ENCODE peak calls at places on chromosomes 16 and 17, in seven cellular contexts. One of them, this sample, is unnamed.

GRCh38 chr17:14299261-14300093 is 1.4 kb upstream of the HS3ST3B1 start:
- DNase-seq in SK-N-SH: no peak
- DNase-seq in GM12878: no peak
- DNase-seq in H1: no peak
- DNase-seq in HCT116: no peak
- DNase-seq in HepG2: peak
- DNase-seq in K562: peak
- DNase-seq in this sample: no peak

GRCh38 chr17:50931003-50931878 is 65.1 kb upstream of the TOB1 start:
- DNase-seq in SK-N-SH: peak
- DNase-seq in GM12878: no peak
- DNase-seq in H1: no peak
- DNase-seq in HCT116: no peak
- DNase-seq in HepG2: peak
- DNase-seq in K562: peak
- DNase-seq in this sample: peak

GRCh38 chr16:20744922-20745440 is 3.4 kb upstream of the THUMPD1 start:
- DNase-seq in SK-N-SH: no peak
- DNase-seq in GM12878: no peak
- DNase-seq in H1: no peak
- DNase-seq in HCT116: no peak
- DNase-seq in HepG2: no peak
- DNase-seq in K562: peak
- DNase-seq in this sample: no peak

GRCh38 chr16:70703041-70703834 is 17.4 kb upstream of the MTSS2 start:
- DNase-seq in SK-N-SH: peak
- DNase-seq in GM12878: no peak
- DNase-seq in H1: no peak
- DNase-seq in HCT116: no peak
- DNase-seq in HepG2: peak
- DNase-seq in K562: peak
- DNase-seq in this sample: peak

GRCh38 chr17:8185580-8186445 is 4.2 kb downstream of the BORCS6 start:
- DNase-seq in SK-N-SH: peak
- DNase-seq in GM12878: no peak
- DNase-seq in H1: no peak
- DNase-seq in HCT116: no peak
- DNase-seq in HepG2: peak
- DNase-seq in K562: peak
- DNase-seq in this sample: no peak

GRCh38 chr16:85553436-85554113 is 59.5 kb upstream of the GSE1 start:
- DNase-seq in SK-N-SH: no peak
- DNase-seq in GM12878: no peak
- DNase-seq in H1: no peak
- DNase-seq in HCT116: peak
- DNase-seq in HepG2: peak
- DNase-seq in K562: peak
- DNase-seq in this sample: peak

GRCh38 chr17:56292010-56292409 is 138.7 kb downstream of the ANKFN1 start:
- DNase-seq in SK-N-SH: no peak
- DNase-seq in GM12878: no peak
- DNase-seq in H1: no peak
- DNase-seq in HCT116: no peak
- DNase-seq in HepG2: no peak
- DNase-seq in K562: no peak
- DNase-seq in this sample: no peak

GRCh38 chr17:74212262-74212912 is 984 bp upstream of the TTYH2 start:
- DNase-seq in SK-N-SH: no peak
- DNase-seq in GM12878: no peak
- DNase-seq in H1: no peak
- DNase-seq in HCT116: no peak
- DNase-seq in HepG2: no peak
- DNase-seq in K562: peak
- DNase-seq in this sample: no peak

GRCh38 chr17:78368348-78368747 is 8.5 kb upstream of the SOCS3 start:
- DNase-seq in SK-N-SH: no peak
- DNase-seq in GM12878: no peak
- DNase-seq in H1: no peak
- DNase-seq in HCT116: no peak
- DNase-seq in HepG2: no peak
- DNase-seq in K562: no peak
- DNase-seq in this sample: no peak

GRCh38 chr17:10357768-10358167 is 15.0 kb downstream of the MYH13 start:
- DNase-seq in SK-N-SH: peak
- DNase-seq in GM12878: no peak
- DNase-seq in H1: peak
- DNase-seq in HCT116: no peak
- DNase-seq in HepG2: no peak
- DNase-seq in K562: peak
- DNase-seq in this sample: peak

GRCh38 chr16:22967696-22968095 is 153.7 kb downstream of the HS3ST2 start:
- DNase-seq in SK-N-SH: peak
- DNase-seq in GM12878: no peak
- DNase-seq in H1: no peak
- DNase-seq in HCT116: no peak
- DNase-seq in HepG2: no peak
- DNase-seq in K562: no peak
- DNase-seq in this sample: no peak

GRCh38 chr16:55008836-55009510 is 78.3 kb downstream of the IRX5 start:
- DNase-seq in SK-N-SH: no peak
- DNase-seq in GM12878: no peak
- DNase-seq in H1: no peak
- DNase-seq in HCT116: no peak
- DNase-seq in HepG2: no peak
- DNase-seq in K562: no peak
- DNase-seq in this sample: no peak

DNA sequence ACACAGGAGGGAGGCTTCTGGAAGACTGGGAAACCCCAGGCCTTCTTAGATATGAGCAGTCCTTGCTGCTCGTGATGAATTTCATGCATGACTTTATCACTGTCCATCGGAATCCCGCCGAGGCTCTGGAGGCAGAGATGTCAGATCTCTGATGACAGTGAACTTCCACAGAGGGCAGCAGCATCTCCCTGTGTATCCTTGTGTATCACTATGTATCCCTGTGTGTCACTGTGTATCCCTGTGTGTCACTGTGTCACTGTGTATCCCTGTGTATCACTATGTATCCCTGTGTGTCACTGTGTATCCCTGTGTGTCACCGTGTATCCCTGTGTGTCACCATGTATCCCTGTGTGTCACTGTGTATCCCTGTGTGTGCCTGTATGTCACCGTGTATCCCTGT is 160.2 kb upstream of the CHMP6 start:
- DNase-seq in SK-N-SH: no peak
- DNase-seq in GM12878: no peak
- DNase-seq in H1: no peak
- DNase-seq in HCT116: no peak
- DNase-seq in HepG2: no peak
- DNase-seq in K562: no peak
- DNase-seq in this sample: no peak
- TF ChIP-seq YY1 in SK-N-SH: no peak
- TF ChIP-seq YY1 in GM12878: no peak
- TF ChIP-seq YY1 in H1: no peak
- TF ChIP-seq YY1 in HCT116: no peak
- TF ChIP-seq YY1 in HepG2: no peak
- TF ChIP-seq YY1 in K562: no peak
- TF ChIP-seq YY1 in this sample: no peak

DNA sequence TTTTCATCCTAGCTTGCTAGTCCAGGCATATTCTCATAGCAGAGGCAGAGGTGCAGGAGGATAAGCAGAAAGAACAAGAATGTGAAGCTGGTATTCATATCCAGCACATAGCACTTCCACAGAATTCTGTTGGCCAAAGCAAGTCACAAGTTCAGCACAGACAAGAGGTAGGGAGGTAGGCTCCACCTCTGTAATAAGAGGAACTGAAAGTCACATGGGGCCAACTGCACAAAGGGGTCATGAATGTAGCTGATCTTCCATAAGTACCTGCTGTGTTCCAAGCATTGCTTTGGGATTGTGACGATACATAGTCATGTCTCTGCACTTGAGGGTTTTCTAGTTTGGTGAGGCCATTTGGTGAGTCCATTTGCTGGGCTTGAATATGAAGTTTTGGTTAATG is 110.8 kb upstream of the MPHOSPH6 start:
- DNase-seq in SK-N-SH: no peak
- DNase-seq in GM12878: no peak
- DNase-seq in H1: no peak
- DNase-seq in HCT116: no peak
- DNase-seq in HepG2: no peak
- DNase-seq in K562: no peak
- DNase-seq in this sample: no peak
- H3K4me3 ChIP-seq in SK-N-SH: no peak
- H3K4me3 ChIP-seq in GM12878: no peak
- H3K4me3 ChIP-seq in H1: no peak
- H3K4me3 ChIP-seq in HCT116: no peak
- H3K4me3 ChIP-seq in HepG2: no peak
- H3K4me3 ChIP-seq in K562: no peak
- H3K4me3 ChIP-seq in this sample: no peak

DNA sequence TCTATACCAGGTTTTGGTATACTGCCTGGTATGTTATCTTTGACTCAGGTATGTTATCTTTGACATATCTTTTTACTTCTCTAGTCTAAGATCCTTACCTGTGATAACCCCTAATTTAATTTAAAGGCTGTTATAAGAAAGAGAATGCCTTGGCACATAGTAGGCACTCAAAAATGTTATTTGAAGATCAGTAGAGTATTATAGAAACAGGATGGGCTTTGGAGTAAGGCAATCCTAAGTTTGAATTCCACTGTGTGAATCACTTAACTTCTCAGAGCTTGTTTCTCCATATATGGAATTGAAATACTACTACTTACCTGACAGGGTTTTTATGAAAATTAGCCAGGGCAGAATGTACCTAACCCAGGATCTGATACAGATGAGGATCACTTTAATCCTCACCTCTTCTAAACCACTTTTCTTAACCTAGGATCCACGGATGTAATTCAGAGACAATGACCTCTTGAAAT is 1.2 kb downstream of the BRIP1 start:
- DNase-seq in SK-N-SH: no peak
- DNase-seq in GM12878: no peak
- DNase-seq in H1: no peak
- DNase-seq in HCT116: no peak
- DNase-seq in HepG2: peak
- DNase-seq in K562: no peak
- DNase-seq in this sample: no peak
- TF ChIP-seq YY1 in SK-N-SH: no peak
- TF ChIP-seq YY1 in GM12878: no peak
- TF ChIP-seq YY1 in H1: no peak
- TF ChIP-seq YY1 in HCT116: no peak
- TF ChIP-seq YY1 in HepG2: no peak
- TF ChIP-seq YY1 in K562: no peak
- TF ChIP-seq YY1 in this sample: no peak

DNA sequence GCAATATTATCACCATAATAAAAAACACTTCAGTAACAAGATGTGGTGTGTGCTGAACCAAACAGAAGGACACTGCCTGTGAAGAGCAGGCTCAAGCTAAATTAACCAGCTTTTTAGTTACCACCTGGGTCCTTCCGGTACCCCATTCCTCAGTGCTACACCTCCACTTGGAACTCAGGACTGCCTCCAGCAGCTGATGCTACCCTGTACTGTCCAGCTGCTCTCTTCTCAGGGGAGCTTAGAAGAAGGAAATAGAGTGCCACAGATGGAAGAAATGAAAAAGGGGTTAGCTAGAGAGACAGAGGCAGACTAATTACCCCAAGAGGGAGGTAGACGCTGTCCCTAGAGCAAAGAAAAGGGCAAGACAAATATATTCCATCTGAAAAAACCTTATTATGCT is 5.7 kb downstream of the MED13 start:
- DNase-seq in SK-N-SH: no peak
- DNase-seq in GM12878: no peak
- DNase-seq in H1: no peak
- DNase-seq in HCT116: no peak
- DNase-seq in HepG2: no peak
- DNase-seq in K562: no peak
- DNase-seq in this sample: no peak
- H3K4me3 ChIP-seq in SK-N-SH: no peak
- H3K4me3 ChIP-seq in GM12878: peak
- H3K4me3 ChIP-seq in H1: no peak
- H3K4me3 ChIP-seq in HCT116: no peak
- H3K4me3 ChIP-seq in HepG2: no peak
- H3K4me3 ChIP-seq in K562: no peak
- H3K4me3 ChIP-seq in this sample: no peak

GRCh38 chr16:66164581-66164980 is 201.9 kb upstream of the CDH5 start:
- DNase-seq in SK-N-SH: no peak
- DNase-seq in GM12878: no peak
- DNase-seq in H1: no peak
- DNase-seq in HCT116: no peak
- DNase-seq in HepG2: no peak
- DNase-seq in K562: no peak
- DNase-seq in this sample: no peak

GRCh38 chr16:66165879-66166278 is 200.6 kb upstream of the CDH5 start:
- DNase-seq in SK-N-SH: no peak
- DNase-seq in GM12878: no peak
- DNase-seq in H1: no peak
- DNase-seq in HCT116: no peak
- DNase-seq in HepG2: no peak
- DNase-seq in K562: no peak
- DNase-seq in this sample: no peak

GRCh38 chr16:66168777-66169176 is 197.7 kb upstream of the CDH5 start:
- DNase-seq in SK-N-SH: no peak
- DNase-seq in GM12878: no peak
- DNase-seq in H1: no peak
- DNase-seq in HCT116: no peak
- DNase-seq in HepG2: no peak
- DNase-seq in K562: no peak
- DNase-seq in this sample: no peak

GRCh38 chr16:66167564-66168291 is 198.8 kb upstream of the CDH5 start:
- DNase-seq in SK-N-SH: no peak
- DNase-seq in GM12878: no peak
- DNase-seq in H1: no peak
- DNase-seq in HCT116: no peak
- DNase-seq in HepG2: no peak
- DNase-seq in K562: peak
- DNase-seq in this sample: no peak

DNA sequence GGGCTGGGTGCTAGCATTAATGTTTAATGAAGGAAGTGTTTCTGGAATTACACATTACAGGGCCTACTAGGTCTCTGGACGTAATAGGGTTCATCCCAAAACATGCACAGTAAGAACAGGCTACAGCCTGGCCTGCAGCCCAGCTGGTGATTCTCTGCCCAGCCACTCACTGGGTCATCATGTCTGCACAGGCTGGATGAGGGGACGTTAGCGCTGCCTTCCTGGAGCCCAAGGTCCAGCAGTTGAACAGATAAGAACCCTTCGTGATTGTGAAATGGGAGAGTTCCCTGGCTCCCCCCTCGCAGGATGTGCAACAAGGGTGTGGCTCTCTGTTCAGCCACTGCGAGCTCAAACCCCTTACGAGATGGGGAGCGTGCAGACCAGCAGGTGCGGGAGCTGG is 200.0 kb upstream of the CDH5 start:
- DNase-seq in SK-N-SH: no peak
- DNase-seq in GM12878: no peak
- DNase-seq in H1: no peak
- DNase-seq in HCT116: no peak
- DNase-seq in HepG2: peak
- DNase-seq in K562: no peak
- DNase-seq in this sample: no peak
- TF ChIP-seq YY1 in SK-N-SH: no peak
- TF ChIP-seq YY1 in GM12878: no peak
- TF ChIP-seq YY1 in H1: no peak
- TF ChIP-seq YY1 in HCT116: no peak
- TF ChIP-seq YY1 in HepG2: no peak
- TF ChIP-seq YY1 in K562: no peak
- TF ChIP-seq YY1 in this sample: no peak

This sample was measured in NT2/D1.